ENCODE peak calls at places on chromosomes 13 and 19, in five cellular contexts. Q is H54, J is mucosa of descending colon, R is mesenchymal stem cell, M is progenitor cell of endocrine pancreas. S is an unnamed sample.
A peak's percentile ranks its signal among the peaks of the same experiment; 100 is the strongest.

GRCh38 chr19:38691938-38692457 is 44.5 kb downstream of the ACTN4 start:
- DNase-seq in Q (peak; percentile 83), J (peak; percentile 51), R (peak; percentile 97), M (no peak), S (no peak)

GRCh38 chr13:79281335-79281734 is 124.7 kb downstream of the RBM26 start:
- DNase-seq in Q (no peak), J (no peak), R (no peak), M (no peak), S (no peak)

GRCh38 chr13:72839831-72840426 is 58.0 kb downstream of the PIBF1 start:
- DNase-seq in Q (peak; percentile 20), J (peak; percentile 82), R (peak; percentile 57), M (peak; percentile 17), S (peak; percentile 33)

GRCh38 chr19:30742981-30743380 is 370.8 kb downstream of the ZNF536 start:
- DNase-seq in Q (no peak), J (no peak), R (no peak), M (no peak), S (no peak)

GRCh38 chr19:11673608-11674041 is 65.1 kb downstream of the ZNF823 start:
- DNase-seq in Q (peak; percentile 18), J (peak; percentile 82), R (peak; percentile 55), M (peak; percentile 33), S (no peak)

GRCh38 chr19:656751-657559 is 6.1 kb downstream of the RNF126 start:
- DNase-seq in Q (no peak), J (no peak), R (no peak), M (no peak), S (no peak)

GRCh38 chr13:41960700-41961697 is at the start of gene VWA8:
- DNase-seq in Q (peak; percentile 54), J (peak; percentile 87), R (peak; percentile 75), M (peak; percentile 59), S (peak; percentile 37)

GRCh38 chr19:12550951-12551832 is at the start of gene ZNF564:
- DNase-seq in Q (peak; percentile 95), J (peak; percentile 97), R (peak; percentile 99), M (peak; percentile 88), S (peak; percentile 99)

GRCh38 chr19:35908977-35909683 is 1.0 kb upstream of the TYROBP start:
- DNase-seq in Q (no peak), J (peak; percentile 60), R (no peak), M (no peak), S (no peak)

GRCh38 chr13:33232883-33233282 is 52.7 kb downstream of the STARD13 start:
- DNase-seq in Q (no peak), J (no peak), R (no peak), M (no peak), S (no peak)

GRCh38 chr19:45469132-45469834 is 1.5 kb downstream of the FOSB start:
- DNase-seq in Q (no peak), J (peak; percentile 94), R (peak; percentile 75), M (peak; percentile 83), S (peak; percentile 90)

GRCh38 chr19:38587562-38587961 is 30.2 kb downstream of the MAP4K1 start:
- DNase-seq in Q (no peak), J (no peak), R (no peak), M (no peak), S (no peak)

GRCh38 chr13:111279253-111279652 is 41.2 kb upstream of the TEX29 start:
- DNase-seq in Q (no peak), J (no peak), R (no peak), M (no peak), S (no peak)

GRCh38 chr13:48994731-48995130 is 19.0 kb downstream of the FNDC3A start:
- DNase-seq in Q (no peak), J (no peak), R (peak; percentile 51), M (no peak), S (no peak)

GRCh38 chr19:10086904-10087256 is 763 bp downstream of the SHFL start:
- DNase-seq in Q (no peak), J (peak; percentile 17), R (no peak), M (no peak), S (no peak)

GRCh38 chr13:113441661-113442060 is 11.6 kb downstream of the ADPRHL1 start:
- DNase-seq in Q (no peak), J (no peak), R (no peak), M (no peak), S (no peak)

GRCh38 chr13:21812192-21812626 is 141.3 kb downstream of the FGF9 start:
- DNase-seq in Q (no peak), J (no peak), R (no peak), M (no peak), S (peak; percentile 56)

GRCh38 chr13:74039154-74039553 is 95.0 kb downstream of the KLF12 start:
- DNase-seq in Q (no peak), J (no peak), R (no peak), M (no peak), S (no peak)

GRCh38 chr13:106573855-106574254 is 5.9 kb upstream of the ARGLU1 start:
- DNase-seq in Q (no peak), J (peak; percentile 26), R (no peak), M (no peak), S (no peak)

GRCh38 chr13:114143806-114144605 is 11.6 kb upstream of the RASA3 start:
- DNase-seq in Q (no peak), J (no peak), R (no peak), M (no peak), S (no peak)

GRCh38 chr13:75636339-75637095 is 387 bp downstream of the LMO7 start:
- DNase-seq in Q (peak; percentile 31), J (peak; percentile 24), R (peak; percentile 61), M (peak; percentile 10), S (no peak)

GRCh38 chr19:45419396-45419795 is 4.3 kb downstream of the ERCC1 start:
- DNase-seq in Q (no peak), J (no peak), R (no peak), M (no peak), S (no peak)

GRCh38 chr19:2391118-2391725 is 31.2 kb downstream of the TMPRSS9 start:
- DNase-seq in Q (peak; percentile 70), J (peak; percentile 64), R (peak; percentile 83), M (no peak), S (peak; percentile 37)

GRCh38 chr19:2798733-2799132 is 13.4 kb downstream of the THOP1 start:
- DNase-seq in Q (peak; percentile 74), J (no peak), R (no peak), M (no peak), S (no peak)

GRCh38 chr13:74487091-74487722 is 353.0 kb upstream of the KLF12 start:
- DNase-seq in Q (no peak), J (no peak), R (no peak), M (no peak), S (no peak)

GRCh38 chr19:17902701-17903100 is 30.1 kb upstream of the CCDC124 start:
- DNase-seq in Q (no peak), J (no peak), R (peak; percentile 24), M (no peak), S (no peak)

GRCh38 chr13:47548294-47548825 is 452.7 kb downstream of the SUCLA2 start:
- DNase-seq in Q (no peak), J (no peak), R (no peak), M (no peak), S (no peak)

GRCh38 chr13:94305463-94305862 is 174.0 kb downstream of the DCT start:
- DNase-seq in Q (no peak), J (no peak), R (peak; percentile 82), M (no peak), S (no peak)

S was measured in DMS153.